ENCODE peak calls at places on chromosomes 7 and 10, in six cellular contexts. T is right lobe of liver, C is transverse colon, Z is endothelial cell of umbilical vein, E is heart left ventricle, S is body of pancreas. H is an unnamed sample.

GRCh38 chr7:69630292-69630691 is 32.0 kb downstream of the AUTS2 start:
- DNase-seq in S (no peak), C (no peak), T (no peak), E (no peak), Z (peak), H (peak)

GRCh38 chr7:135717686-135718085 is 10.3 kb downstream of the SLC13A4 start:
- DNase-seq in S (no peak), C (no peak), T (no peak), E (no peak), Z (no peak), H (no peak)

GRCh38 chr7:46725838-46726237 is 804.8 kb upstream of the IGFBP3 start:
- DNase-seq in Z (peak), C (no peak), T (no peak), E (no peak), S (no peak), H (no peak)

GRCh38 chr10:94172332-94172731 is 178.6 kb downstream of the PLCE1 start:
- DNase-seq in S (no peak), Z (no peak), T (no peak), E (no peak), C (no peak), H (no peak)

GRCh38 chr10:131641231-131641630 is 259.6 kb upstream of the PPP2R2D start:
- DNase-seq in Z (no peak), C (no peak), T (no peak), E (no peak), S (peak), H (no peak)

GRCh38 chr7:120413164-120413563 is 140.2 kb downstream of the KCND2 start:
- DNase-seq in S (no peak), C (no peak), T (no peak), Z (no peak), E (no peak), H (no peak)

GRCh38 chr7:120442838-120443237 is 169.9 kb downstream of the KCND2 start:
- DNase-seq in S (no peak), C (no peak), Z (no peak), T (no peak), E (no peak), H (no peak)

GRCh38 chr7:143285806-143286521 is 1.2 kb downstream of the TMEM139 start:
- DNase-seq in C (no peak), S (no peak), E (no peak), T (no peak), Z (no peak), H (no peak)

GRCh38 chr10:11015371-11015934 is 2.2 kb upstream of the CELF2 start:
- DNase-seq in T (no peak), S (no peak), Z (no peak), E (no peak), C (no peak), H (no peak)

GRCh38 chr7:86598311-86598710 is 45.4 kb upstream of the GRM3 start:
- DNase-seq in Z (no peak), C (no peak), T (no peak), S (peak), E (no peak), H (peak)

GRCh38 chr7:774161-775109 is 47.4 kb upstream of the PRKAR1B start:
- DNase-seq in Z (peak), E (no peak), T (no peak), C (peak), S (peak), H (peak)

GRCh38 chr7:82594665-82595064 is 151.1 kb upstream of the CACNA2D1 start:
- DNase-seq in S (no peak), E (no peak), C (no peak), Z (peak), T (no peak), H (no peak)

GRCh38 chr7:40372031-40372430 is 237.2 kb downstream of the SUGCT start:
- DNase-seq in C (no peak), T (no peak), S (no peak), Z (no peak), E (no peak), H (no peak)

GRCh38 chr7:88635149-88635548 is 124.4 kb upstream of the ZNF804B start:
- DNase-seq in T (no peak), E (no peak), C (no peak), S (no peak), Z (no peak), H (no peak)

GRCh38 chr7:133344275-133344674 is 91.4 kb downstream of the EXOC4 start:
- DNase-seq in T (no peak), C (no peak), E (no peak), Z (peak), S (no peak), H (no peak)

GRCh38 chr10:94093286-94093905 is 99.7 kb downstream of the PLCE1 start:
- DNase-seq in C (no peak), S (no peak), Z (no peak), E (no peak), T (no peak), H (no peak)

GRCh38 chr7:111238891-111239290 is 148.0 kb downstream of the LRRN3 start:
- DNase-seq in C (no peak), S (no peak), Z (peak), T (no peak), E (no peak), H (no peak)

GRCh38 chr10:61869276-61869675 is 32.2 kb upstream of the ARID5B start:
- DNase-seq in S (no peak), C (no peak), E (no peak), Z (no peak), T (no peak), H (no peak)

GRCh38 chr10:70775679-70776454 is 9.3 kb downstream of the TBATA start:
- DNase-seq in Z (no peak), S (no peak), C (no peak), E (no peak), T (no peak), H (no peak)

GRCh38 chr10:71623098-71623985 is 96.2 kb downstream of the C10orf105 start:
- DNase-seq in E (no peak), C (peak), T (no peak), S (no peak), Z (peak), H (peak)

GRCh38 chr7:137820677-137821420 is 25.9 kb downstream of the DGKI start:
- DNase-seq in C (no peak), S (peak), T (peak), Z (no peak), E (peak), H (no peak)

GRCh38 chr7:2151235-2151634 is 81.5 kb downstream of the MAD1L1 start:
- DNase-seq in T (peak), Z (no peak), C (no peak), E (no peak), S (no peak), H (peak)

GRCh38 chr7:45407730-45408406 is 166.3 kb upstream of the ADCY1 start:
- DNase-seq in T (no peak), S (no peak), C (no peak), Z (no peak), E (no peak), H (no peak)

GRCh38 chr7:32347244-32347828 is 142.8 kb downstream of the LSM5 start:
- DNase-seq in S (no peak), E (no peak), T (no peak), C (no peak), Z (peak), H (no peak)

GRCh38 chr7:156167417-156167807 is 355.1 kb upstream of the SHH start:
- DNase-seq in E (no peak), S (no peak), Z (no peak), T (no peak), C (no peak), H (no peak)

GRCh38 chr10:96124230-96125141 is 5.6 kb upstream of the ZNF518A start:
- DNase-seq in S (peak), T (peak), Z (peak), C (peak), E (no peak), H (peak)

GRCh38 chr10:96967847-96968246 is 135.7 kb downstream of the LCOR start:
- DNase-seq in E (no peak), S (no peak), C (no peak), Z (peak), T (no peak), H (no peak)

GRCh38 chr10:15254808-15255655 is 86.5 kb upstream of the NMT2 start:
- DNase-seq in C (no peak), S (peak), T (no peak), E (no peak), Z (no peak), H (no peak)
- TF ChIP-seq POLR2A in C (no peak), S (peak), T (no peak), E (no peak), Z (no peak), H (no peak)

DNA sequence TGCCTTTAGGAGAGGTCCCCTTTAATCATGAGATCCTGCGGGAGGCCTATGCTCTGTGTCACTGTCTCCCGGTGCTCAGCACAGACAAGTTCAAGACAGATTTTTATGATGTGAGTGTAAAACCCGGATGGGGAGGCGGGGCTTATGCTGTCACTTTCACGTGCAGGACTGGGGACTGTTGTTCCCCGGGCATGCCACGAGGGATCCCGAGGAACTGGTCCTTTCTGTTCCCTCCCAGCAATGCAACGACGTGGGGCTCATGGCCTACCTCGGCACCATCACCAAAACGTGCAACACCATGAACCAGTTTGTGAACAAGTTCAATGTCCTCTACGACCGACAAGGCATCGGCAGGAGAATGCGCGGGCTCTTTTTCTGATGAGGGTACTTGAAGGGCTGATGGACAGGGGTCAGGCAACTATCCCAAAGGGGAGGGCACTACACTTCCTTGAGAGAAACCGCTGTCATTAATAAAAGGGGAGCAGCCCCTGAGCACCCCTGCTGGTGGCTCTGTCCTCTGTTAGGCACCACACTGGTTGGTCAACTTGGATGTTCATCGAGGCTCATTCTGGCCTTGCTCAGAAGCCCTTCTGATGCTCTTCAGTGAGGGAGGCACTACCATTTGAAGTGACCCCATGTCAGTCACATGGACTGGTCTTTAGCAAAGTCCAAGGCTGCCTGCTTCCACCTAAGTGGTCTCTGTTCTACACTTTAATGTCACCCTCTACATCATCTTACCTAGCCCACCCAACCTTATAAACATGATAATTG is 2.8 kb downstream of the COPS6 start:
- DNase-seq in Z (no peak), C (no peak), E (no peak), S (no peak), T (no peak), H (no peak)
- TF ChIP-seq POLR2A in Z (peak), C (no peak), E (no peak), S (no peak), T (no peak), H (no peak)

DNA sequence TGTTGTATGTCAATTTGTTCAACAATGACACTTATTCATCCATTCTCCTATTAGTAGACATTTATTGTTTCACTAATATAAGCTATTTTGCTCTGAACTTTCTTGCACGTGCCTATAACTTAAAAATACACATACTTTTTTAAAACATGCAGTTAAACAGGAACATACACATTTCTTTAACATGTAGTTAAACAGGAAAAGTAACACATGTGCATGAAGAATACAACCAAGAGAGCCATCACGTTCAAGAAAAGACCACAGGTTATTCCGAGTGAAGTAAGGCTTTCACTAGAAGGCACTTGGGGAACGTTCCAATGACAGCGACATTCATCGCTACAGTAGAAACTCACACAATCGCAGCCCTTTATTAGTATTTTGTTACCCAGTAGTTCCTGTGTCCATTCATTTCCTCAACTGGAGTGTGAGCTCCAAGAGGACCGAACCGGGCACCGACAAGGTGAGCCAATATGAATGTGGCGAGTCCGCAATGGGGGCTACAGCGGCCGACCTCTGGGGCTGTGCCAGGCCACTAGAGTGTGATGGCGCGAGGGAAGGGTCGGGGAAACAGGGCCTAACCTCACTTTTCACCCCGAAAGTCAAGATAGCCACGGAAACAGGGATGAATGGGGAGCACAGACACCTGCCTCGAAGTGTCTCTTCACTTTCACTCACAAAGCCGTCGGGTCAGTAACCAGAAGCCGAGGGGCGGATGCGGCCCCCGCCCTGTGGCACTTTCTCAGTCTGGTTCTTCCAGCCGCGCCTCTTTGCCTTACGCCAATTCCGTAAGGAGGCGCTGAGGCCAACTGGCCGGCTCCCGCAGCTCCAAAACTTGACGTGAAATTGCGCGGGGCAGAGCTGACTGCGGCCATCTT is 775 bp upstream of the SEPTIN7 start:
- DNase-seq in T (peak), Z (no peak), E (peak), S (peak), C (peak), H (peak)
- TF ChIP-seq POLR2A in T (no peak), Z (peak), E (no peak), S (no peak), C (no peak), H (no peak)

DNA sequence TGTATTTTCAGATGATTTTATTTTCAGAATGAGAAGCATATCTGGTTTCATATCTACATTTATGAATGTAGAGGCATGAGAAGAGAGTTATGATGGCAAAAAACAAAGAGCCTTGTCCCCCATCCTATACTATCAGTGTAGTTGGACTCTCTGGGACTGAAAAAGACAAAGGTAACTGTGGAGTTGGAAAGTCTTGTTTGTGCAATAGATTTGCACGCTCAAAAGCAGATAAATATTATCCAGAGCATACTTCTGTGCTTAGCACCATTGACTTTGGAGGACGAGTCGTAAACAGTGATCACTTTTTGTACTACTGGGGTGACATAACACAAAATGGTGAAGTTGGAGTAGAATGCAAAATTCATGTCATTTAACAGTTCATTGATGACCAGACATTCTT is 85.2 kb upstream of the EGFR start:
- DNase-seq in E (no peak), C (no peak), S (no peak), T (no peak), Z (peak), H (no peak)
- TF ChIP-seq POLR2A in E (no peak), C (no peak), S (no peak), T (no peak), Z (no peak), H (no peak)

DNA sequence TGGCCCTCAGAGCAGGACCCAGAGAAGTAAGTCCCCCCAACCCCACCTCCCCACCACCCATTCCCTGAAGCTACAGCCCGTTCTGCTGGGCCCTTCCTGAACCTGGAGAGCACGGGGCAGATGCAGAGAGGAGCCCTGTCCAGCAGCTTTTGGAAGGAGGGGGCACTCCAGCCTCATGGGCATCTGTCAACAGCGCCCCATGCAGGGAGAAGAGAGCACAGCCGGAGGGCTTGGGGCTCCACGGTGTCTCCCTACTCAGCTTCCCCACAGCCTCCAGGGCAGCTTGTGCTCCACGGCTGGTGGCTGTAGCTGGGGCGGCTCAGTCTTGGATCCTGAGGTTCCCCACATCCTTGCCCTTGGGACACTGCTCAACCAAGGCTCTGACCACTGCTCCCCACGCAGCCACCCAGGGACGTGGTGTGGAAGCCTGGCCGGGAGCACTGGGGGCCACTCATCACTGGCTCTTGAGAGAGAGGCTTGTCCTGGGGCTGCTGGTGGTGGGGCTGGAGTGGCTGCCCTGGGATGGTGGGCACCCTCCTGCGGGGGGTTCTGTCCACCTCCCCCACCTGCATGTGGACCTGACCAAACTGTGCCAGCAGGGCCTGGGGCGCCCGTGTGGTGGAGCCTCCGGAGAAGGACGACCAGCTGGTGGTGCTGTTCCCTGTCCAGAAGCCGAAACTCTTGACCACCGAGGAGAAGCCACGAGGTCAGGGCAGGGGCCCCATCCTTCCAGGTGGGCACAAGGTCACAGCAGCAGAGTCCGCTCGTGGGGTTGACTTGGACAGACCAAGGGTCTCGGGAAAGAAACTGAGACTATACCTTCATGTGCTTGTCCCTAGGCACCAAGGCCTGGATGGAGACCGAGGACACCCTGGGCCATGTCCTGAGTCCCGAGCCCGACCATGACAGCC is 4.5 kb downstream of the PRAP1 start:
- DNase-seq in C (no peak), S (no peak), Z (no peak), T (no peak), E (no peak), H (no peak)
- TF ChIP-seq POLR2A in C (no peak), S (no peak), Z (no peak), T (no peak), E (no peak), H (no peak)

DNA sequence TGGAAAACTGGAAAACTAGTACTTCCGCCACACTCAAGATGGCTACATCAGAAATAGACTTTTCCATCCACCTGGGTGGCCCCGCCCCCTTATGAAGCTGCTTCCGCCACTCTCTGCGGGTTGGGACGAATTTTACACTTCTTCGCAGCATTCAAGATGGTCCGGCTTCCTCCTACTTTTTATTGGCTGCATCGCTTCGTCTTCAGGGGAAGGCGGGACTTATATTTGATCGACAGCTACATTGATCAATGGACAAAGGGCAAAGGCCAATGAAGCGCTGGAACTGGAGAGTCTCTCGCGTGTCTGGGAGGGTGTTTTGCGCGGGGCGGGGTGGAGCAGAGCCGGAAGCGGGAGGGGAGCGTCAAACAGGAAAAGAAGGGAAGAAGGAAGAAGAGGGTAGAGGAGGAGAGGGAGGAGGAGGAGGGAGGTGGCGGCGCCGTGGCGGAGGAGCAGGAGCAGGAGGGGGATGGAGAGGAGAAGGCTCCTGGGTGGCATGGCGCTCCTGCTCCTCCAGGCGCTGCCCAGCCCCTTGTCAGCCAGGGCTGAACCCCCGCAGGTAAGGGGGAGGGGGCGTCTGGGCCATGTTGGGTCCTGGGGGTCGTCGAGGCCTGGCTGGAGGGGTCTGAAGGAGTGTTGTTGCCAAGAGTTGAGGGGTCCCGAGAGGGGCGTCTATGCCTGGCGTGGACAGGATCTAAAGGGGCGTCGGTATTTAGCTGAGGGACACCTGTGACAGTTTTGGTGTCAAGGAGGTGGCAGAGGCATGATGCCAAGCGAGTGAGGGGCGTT is at the start of gene WBP1L:
- DNase-seq in S (peak), T (peak), Z (peak), E (peak), C (peak), H (peak)
- TF ChIP-seq POLR2A in S (peak), T (peak), Z (peak), E (peak), C (peak), H (peak)